ENCODE peak calls at places on chromosomes 2 and 18, in seven cellular contexts. L, A, P, R, G, K and W are unnamed samples.
A peak's percentile ranks its signal among the peaks of the same experiment; 100 is the strongest.

GRCh38 chr2:169748316-169748715 is 14.7 kb downstream of the KLHL23 start:
- DNase-seq in R (no peak), P (no peak), K (no peak), L (no peak), A (no peak), G (no peak), W (no peak)

GRCh38 chr2:25234756-25235155 is 66.4 kb upstream of the POMC start:
- DNase-seq in R (no peak), P (no peak), G (no peak), L (no peak), K (no peak), A (no peak), W (no peak)

GRCh38 chr2:63555299-63555698 is 33.0 kb downstream of the WDPCP start:
- DNase-seq in A (no peak), K (no peak), R (no peak), L (no peak), P (no peak), G (no peak), W (no peak)

GRCh38 chr2:109386004-109386695 is 227.6 kb downstream of the SEPTIN10 start:
- DNase-seq in R (no peak), G (no peak), K (no peak), P (no peak), A (no peak), L (peak; percentile 26), W (no peak)

GRCh38 chr18:2147866-2148265 is 423.4 kb downstream of the METTL4 start:
- DNase-seq in K (no peak), L (peak; percentile 73), G (no peak), A (no peak), P (peak; percentile 76), R (no peak), W (no peak)

GRCh38 chr2:225288986-225289385 is 110.5 kb upstream of the NYAP2 start:
- DNase-seq in L (no peak), G (no peak), K (no peak), A (no peak), P (no peak), R (no peak), W (no peak)

GRCh38 chr18:77131100-77131651 is 1.4 kb downstream of the MBP start:
- DNase-seq in R (no peak), A (no peak), G (peak; percentile 53), P (peak; percentile 77), K (no peak), L (peak; percentile 69), W (peak; percentile 24)

GRCh38 chr2:180728928-180729559 is 251.4 kb upstream of the UBE2E3 start:
- DNase-seq in G (no peak), K (peak; percentile 17), R (no peak), P (no peak), L (no peak), A (no peak), W (no peak)

GRCh38 chr18:73156117-73156516 is 288.3 kb upstream of the NETO1 start:
- DNase-seq in R (no peak), L (no peak), A (no peak), K (no peak), G (no peak), P (no peak), W (no peak)

GRCh38 chr2:175206866-175207265 is 25.4 kb upstream of the ATP5MC3 start:
- DNase-seq in L (no peak), R (no peak), P (no peak), K (no peak), G (no peak), A (no peak), W (no peak)

GRCh38 chr18:22594155-22594690 is 176.5 kb upstream of the CTAGE1 start:
- DNase-seq in L (no peak), P (no peak), G (no peak), K (no peak), A (no peak), R (no peak), W (no peak)

GRCh38 chr2:28869494-28870145 is 489 bp downstream of the TRMT61B start:
- DNase-seq in G (peak; percentile 24), K (no peak), L (no peak), R (no peak), A (no peak), P (no peak), W (no peak)

GRCh38 chr18:37654034-37654433 is 88.4 kb upstream of the CELF4 start:
- DNase-seq in G (no peak), A (no peak), K (no peak), R (no peak), P (no peak), L (no peak), W (no peak)

GRCh38 chr2:31071741-31072140 is 66.5 kb downstream of the GALNT14 start:
- DNase-seq in A (no peak), R (no peak), K (no peak), L (no peak), G (no peak), P (no peak), W (no peak)

GRCh38 chr2:18379869-18380268 is 180.6 kb downstream of the RDH14 start:
- DNase-seq in K (no peak), R (no peak), A (no peak), P (no peak), L (no peak), G (no peak), W (no peak)

GRCh38 chr2:200322607-200323006 is 16.1 kb downstream of the SPATS2L start:
- DNase-seq in K (no peak), A (no peak), L (no peak), R (no peak), G (no peak), P (no peak), W (no peak)

GRCh38 chr18:63679820-63680606 is 18.3 kb upstream of the SERPINB3 start:
- DNase-seq in A (no peak), G (no peak), P (no peak), K (no peak), L (no peak), R (no peak), W (no peak)

GRCh38 chr18:50038448-50038847 is 156.5 kb downstream of the MYO5B start:
- DNase-seq in L (no peak), G (no peak), P (no peak), K (no peak), R (no peak), A (no peak), W (no peak)

GRCh38 chr2:51706220-51706619 is 674.3 kb upstream of the NRXN1 start:
- DNase-seq in R (no peak), G (no peak), A (no peak), P (no peak), K (no peak), L (no peak), W (no peak)

GRCh38 chr18:58532298-58532697 is 96.6 kb downstream of the ALPK2 start:
- DNase-seq in G (no peak), A (no peak), P (no peak), L (no peak), R (no peak), K (no peak), W (no peak)

DNA sequence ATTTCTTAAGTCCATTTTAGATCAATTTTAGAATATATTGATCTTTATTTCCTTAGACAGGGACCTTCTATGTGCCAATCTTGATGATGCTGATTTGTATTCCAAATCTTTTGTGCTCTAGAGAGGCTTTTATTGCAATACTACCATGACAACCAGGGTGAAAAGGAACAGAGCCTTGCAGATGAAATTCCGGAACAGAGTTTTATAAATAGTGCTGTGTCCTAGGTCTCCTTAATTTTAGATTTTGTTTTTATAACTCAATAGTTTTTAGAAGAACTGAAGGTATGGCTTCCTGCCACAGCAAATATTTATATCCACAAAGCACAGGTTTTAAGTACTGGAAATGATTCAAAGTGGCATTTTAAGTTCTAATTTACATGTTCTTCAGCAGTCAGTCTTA is 160.2 kb downstream of the PMAIP1 start:
- DNase-seq in R (no peak), G (no peak), P (no peak), K (no peak), L (no peak), A (no peak), W (no peak)
- H3K4me1 ChIP-seq in R (no peaks in the 10 kb centered on the region), G (no peaks in the 10 kb centered on the region), P (no peaks in the 10 kb centered on the region), K (peaks cover 6% of the 10 kb centered on the region), L (no peaks in the 10 kb centered on the region), A (no peaks in the 10 kb centered on the region), W (no peaks in the 10 kb centered on the region)

GRCh38 chr2:153404792-153405191 is 73.8 kb downstream of the RPRM start:
- DNase-seq in L (no peak), A (no peak), R (no peak), P (no peak), G (no peak), K (no peak), W (no peak)

GRCh38 chr2:153405196-153405595 is 73.4 kb downstream of the RPRM start:
- DNase-seq in R (no peak), K (no peak), A (no peak), L (no peak), G (no peak), P (no peak), W (no peak)

GRCh38 chr2:153408708-153409107 is 69.9 kb downstream of the RPRM start:
- DNase-seq in P (no peak), G (no peak), R (no peak), L (no peak), K (no peak), A (no peak), W (no peak)

DNA sequence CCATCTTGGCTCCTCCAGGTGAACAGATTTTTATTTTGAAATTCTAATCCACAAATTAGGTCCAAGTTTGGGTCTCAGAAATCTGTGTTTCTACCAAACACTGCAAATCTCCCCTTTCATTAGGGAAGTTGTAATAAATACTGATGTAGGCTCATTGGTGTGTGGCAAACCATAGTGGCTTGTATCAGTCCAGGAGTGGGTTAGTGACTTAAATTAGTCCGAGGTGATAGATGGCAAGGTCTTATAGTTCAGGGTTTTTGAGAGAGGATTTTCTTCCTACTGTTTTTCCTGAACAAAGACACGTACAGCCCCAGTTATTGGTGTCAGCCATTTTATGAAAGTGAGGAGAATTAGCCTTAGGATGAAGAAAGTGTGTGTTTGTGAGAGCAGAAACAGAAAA is 74.6 kb downstream of the RPRM start:
- DNase-seq in R (no peak), G (no peak), P (no peak), L (no peak), A (no peak), K (no peak), W (no peak)
- H3K4me3 ChIP-seq in R (no peak overlapping the region), G (no peak overlapping the region), P (no peak overlapping the region), L (no peak overlapping the region), A (no peak overlapping the region), K (no peak overlapping the region), W (no peak overlapping the region)

GRCh38 chr2:236073246-236073645 is 94.9 kb downstream of the GBX2 start:
- DNase-seq in L (no peak), R (no peak), A (no peak), P (no peak), K (no peak), G (no peak), W (no peak)
- H3K27ac ChIP-seq in L (no peak overlapping the region), R (no peak overlapping the region), A (no peak overlapping the region), P (no peak overlapping the region), K (no peak overlapping the region), G (no peak overlapping the region), W (no peak overlapping the region)

DNA sequence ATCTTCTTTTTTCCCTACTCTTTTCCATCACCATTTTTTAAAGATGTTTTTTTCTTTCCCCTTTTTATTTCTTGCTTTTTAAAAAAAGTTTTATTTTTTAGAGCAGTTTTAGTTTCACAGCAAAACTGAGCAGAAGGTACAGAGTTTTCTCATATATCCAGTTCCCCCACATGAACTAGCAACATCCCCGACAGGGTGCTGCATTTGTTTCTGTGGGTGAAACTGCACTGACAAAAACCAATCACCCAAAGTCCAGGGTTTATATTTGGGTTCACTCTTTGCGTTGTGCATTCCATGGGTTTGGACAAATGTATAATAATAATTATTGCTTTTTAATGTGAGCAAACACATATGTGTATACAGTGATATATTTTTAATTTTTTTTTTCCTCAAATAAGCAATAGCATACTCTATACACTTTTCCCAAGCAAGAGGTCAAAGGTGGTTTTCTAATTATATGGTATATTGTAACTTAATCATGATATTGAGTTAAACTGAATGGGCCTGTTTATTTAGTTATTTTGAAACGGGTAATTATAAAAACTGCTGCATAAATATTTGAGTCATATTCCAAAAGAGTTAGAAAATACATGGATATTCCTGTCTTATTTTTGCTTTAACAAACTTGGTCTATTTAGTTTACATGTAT is 50.3 kb downstream of the NCK2 start:
- DNase-seq in L (no peak), R (no peak), A (no peak), P (no peak), G (no peak), K (no peak), W (no peak)
- H3K4me1 ChIP-seq in L (peaks cover 55% of the 10 kb centered on the region), R (peaks cover 92% of the 10 kb centered on the region), A (peaks cover 18% of the 10 kb centered on the region), P (peaks cover 48% of the 10 kb centered on the region), G (peaks cover 15% of the 10 kb centered on the region), K (peaks cover 10% of the 10 kb centered on the region), W (peaks cover 92% of the 10 kb centered on the region)